ENCODE peak calls at places on chromosome 21, in nine cellular contexts. M is upper lobe of left lung; B is endodermal cell; Q is AG10803; K is epithelial cell of esophagus; L is CD8-positive, alpha-beta T cell; O is DND-41; P is PC-9; N is keratinocyte. C is an unnamed sample.

GRCh38 chr21:29581393-29581792 is 282.7 kb downstream of the BACH1 start:
- DNase-seq in B (no peak), L (no peak), K (no peak), P (no peak), Q (no peak), M (no peak), N (no peak), O (no peak), C (no peak)

GRCh38 chr21:27837933-27838332 is 871.0 kb upstream of the ADAMTS5 start:
- DNase-seq in M (no peak), Q (no peak), O (no peak), L (no peak), N (no peak), K (no peak), P (no peak), B (no peak), C (no peak)

GRCh38 chr21:18350216-18350615 is 53.4 kb downstream of the TMPRSS15 start:
- DNase-seq in N (no peak), M (no peak), L (no peak), B (no peak), P (no peak), O (no peak), Q (peak), K (no peak), C (no peak)

GRCh38 chr21:22250355-22250754 is 1252.1 kb downstream of the NCAM2 start:
- DNase-seq in B (no peak), L (no peak), N (no peak), M (no peak), P (no peak), O (no peak), Q (no peak), K (no peak), C (no peak)

GRCh38 chr21:36125513-36126121 is 9.3 kb upstream of the CBR3 start:
- DNase-seq in L (peak), K (peak), N (no peak), B (peak), P (peak), Q (peak), M (peak), O (peak), C (peak)

GRCh38 chr21:26715878-26716506 is 129.2 kb downstream of the ADAMTS1 start:
- DNase-seq in N (no peak), K (peak), Q (peak), P (peak), B (peak), L (no peak), O (peak), M (peak), C (no peak)

GRCh38 chr21:26391166-26391565 is 181.9 kb downstream of the CYYR1 start:
- DNase-seq in O (no peak), P (no peak), N (no peak), M (no peak), K (peak), Q (no peak), B (no peak), L (no peak), C (no peak)

GRCh38 chr21:35614412-35614901 is 445.9 kb downstream of the SETD4 start:
- DNase-seq in L (no peak), P (peak), K (peak), B (no peak), M (no peak), O (no peak), N (peak), Q (peak), C (no peak)

GRCh38 chr21:37423103-37423502 is 56.5 kb downstream of the DYRK1A start:
- DNase-seq in B (no peak), K (no peak), P (no peak), O (no peak), M (no peak), L (no peak), Q (no peak), N (no peak), C (no peak)

GRCh38 chr21:43799301-43799840 is 10.0 kb downstream of the RRP1 start:
- DNase-seq in M (no peak), P (no peak), N (no peak), O (no peak), L (no peak), K (no peak), Q (no peak), B (no peak), C (no peak)

GRCh38 chr21:46457801-46458314 is 833 bp upstream of the DIP2A start:
- DNase-seq in K (peak), Q (peak), M (peak), P (no peak), O (peak), N (no peak), L (no peak), B (no peak), C (peak)

GRCh38 chr21:27277122-27277521 is 310.2 kb upstream of the ADAMTS5 start:
- DNase-seq in K (no peak), B (no peak), P (no peak), N (no peak), M (no peak), Q (peak), L (no peak), O (no peak), C (no peak)

GRCh38 chr21:46459356-46460112 is 843 bp downstream of the DIP2A start:
- DNase-seq in Q (peak), L (no peak), M (peak), K (peak), B (peak), O (no peak), N (no peak), P (no peak), C (peak)

GRCh38 chr21:38857152-38857825 is 51.6 kb downstream of the ETS2 start:
- DNase-seq in B (peak), K (no peak), Q (no peak), M (no peak), O (no peak), N (no peak), P (no peak), L (no peak), C (no peak)

GRCh38 chr21:20404915-20405314 is 593.3 kb upstream of the NCAM2 start:
- DNase-seq in K (no peak), O (no peak), B (peak), P (no peak), Q (no peak), N (no peak), L (no peak), M (no peak), C (no peak)

GRCh38 chr21:24759348-24760118 is 847.7 kb downstream of the MRPL39 start:
- DNase-seq in M (no peak), P (no peak), N (no peak), K (no peak), Q (no peak), O (no peak), B (no peak), L (no peak), C (no peak)

GRCh38 chr21:37704751-37705150 is 211.5 kb downstream of the KCNJ6 start:
- DNase-seq in Q (no peak), K (no peak), O (no peak), L (no peak), N (no peak), M (no peak), B (no peak), P (no peak), C (no peak)

GRCh38 chr21:17387030-17387617 is 125.7 kb upstream of the CXADR start:
- DNase-seq in B (peak), K (peak), M (peak), P (peak), L (no peak), Q (peak), N (no peak), O (peak), C (no peak)

GRCh38 chr21:28442624-28443023 is 550.1 kb downstream of the LTN1 start:
- DNase-seq in O (no peak), L (no peak), B (no peak), M (no peak), P (no peak), K (peak), N (no peak), Q (peak), C (no peak)

GRCh38 chr21:38346286-38346685 is 89.5 kb downstream of the KCNJ15 start:
- DNase-seq in N (no peak), P (no peak), O (no peak), Q (no peak), M (no peak), L (no peak), K (peak), B (no peak), C (no peak)

GRCh38 chr21:22056904-22057303 is 1058.7 kb downstream of the NCAM2 start:
- DNase-seq in O (no peak), M (no peak), K (no peak), L (no peak), Q (no peak), B (no peak), P (no peak), N (no peak), C (no peak)

GRCh38 chr21:43904316-43904925 is 39.4 kb downstream of the AGPAT3 start:
- DNase-seq in Q (no peak), K (no peak), M (no peak), P (no peak), N (no peak), O (no peak), L (no peak), B (no peak), C (peak)

GRCh38 chr21:34630536-34631143 is 15.7 kb upstream of the RCAN1 start:
- DNase-seq in P (peak), N (no peak), L (no peak), K (peak), Q (peak), O (peak), B (peak), M (no peak), C (no peak)

GRCh38 chr21:31410763-31411278 is 66.8 kb upstream of the TIAM1 start:
- DNase-seq in N (no peak), B (no peak), K (no peak), P (no peak), Q (no peak), O (no peak), M (no peak), L (no peak), C (no peak)

GRCh38 chr21:17495680-17496079 is 17.2 kb upstream of the CXADR start:
- DNase-seq in O (no peak), P (no peak), B (no peak), M (no peak), N (no peak), Q (peak), K (no peak), L (no peak), C (no peak)

GRCh38 chr21:25934130-25934529 is 199.4 kb downstream of the GABPA start:
- DNase-seq in L (no peak), M (no peak), O (no peak), B (no peak), K (no peak), P (peak), N (no peak), Q (no peak), C (no peak)

GRCh38 chr21:31326478-31327247 is 17.4 kb downstream of the TIAM1 start:
- DNase-seq in N (no peak), K (no peak), P (no peak), M (no peak), B (no peak), Q (peak), O (peak), L (no peak), C (no peak)

GRCh38 chr21:17438642-17439041 is 74.2 kb upstream of the CXADR start:
- DNase-seq in K (no peak), N (no peak), P (no peak), B (peak), O (no peak), M (no peak), L (no peak), Q (no peak), C (no peak)

GRCh38 chr21:25024639-25025038 is 582.6 kb downstream of the MRPL39 start:
- DNase-seq in B (no peak), K (no peak), P (no peak), M (no peak), L (no peak), Q (no peak), N (no peak), O (no peak), C (no peak)

GRCh38 chr21:14942801-14943490 is 121.9 kb downstream of the NRIP1 start:
- DNase-seq in B (no peak), N (no peak), O (no peak), Q (peak), L (no peak), M (no peak), K (no peak), P (no peak), C (no peak)

GRCh38 chr21:14050121-14050520 is 160.6 kb downstream of the LIPI start:
- DNase-seq in K (no peak), Q (no peak), B (no peak), N (no peak), L (no peak), O (no peak), M (no peak), P (no peak), C (no peak)

GRCh38 chr21:36753556-36753955 is 54.6 kb downstream of the SIM2 start:
- DNase-seq in K (peak), B (no peak), P (no peak), L (no peak), M (no peak), O (no peak), Q (peak), N (no peak), C (no peak)

GRCh38 chr21:25956993-25957714 is 213.4 kb downstream of the APP start:
- DNase-seq in Q (peak), N (no peak), O (no peak), K (peak), M (no peak), L (no peak), B (no peak), P (no peak), C (no peak)

GRCh38 chr21:14594967-14595366 is 48.9 kb upstream of the SAMSN1 start:
- DNase-seq in O (no peak), L (no peak), M (no peak), B (no peak), N (no peak), P (no peak), Q (no peak), K (no peak), C (no peak)

GRCh38 chr21:26332873-26333272 is 162.3 kb upstream of the APP start:
- DNase-seq in N (peak), M (no peak), K (peak), Q (no peak), L (no peak), P (no peak), O (no peak), B (peak), C (no peak)

GRCh38 chr21:31557956-31558838 is 101.3 kb upstream of the SOD1 start:
- DNase-seq in K (peak), Q (no peak), L (peak), M (no peak), O (peak), N (no peak), P (peak), B (peak), C (no peak)

GRCh38 chr21:18913914-18914313 is 510.3 kb upstream of the TMPRSS15 start:
- DNase-seq in N (no peak), B (peak), O (no peak), Q (no peak), P (no peak), K (no peak), L (no peak), M (no peak), C (no peak)

GRCh38 chr21:16125274-16125673 is 395.5 kb downstream of the USP25 start:
- DNase-seq in M (no peak), K (no peak), L (no peak), B (no peak), N (no peak), P (no peak), O (no peak), Q (peak), C (no peak)

DNA sequence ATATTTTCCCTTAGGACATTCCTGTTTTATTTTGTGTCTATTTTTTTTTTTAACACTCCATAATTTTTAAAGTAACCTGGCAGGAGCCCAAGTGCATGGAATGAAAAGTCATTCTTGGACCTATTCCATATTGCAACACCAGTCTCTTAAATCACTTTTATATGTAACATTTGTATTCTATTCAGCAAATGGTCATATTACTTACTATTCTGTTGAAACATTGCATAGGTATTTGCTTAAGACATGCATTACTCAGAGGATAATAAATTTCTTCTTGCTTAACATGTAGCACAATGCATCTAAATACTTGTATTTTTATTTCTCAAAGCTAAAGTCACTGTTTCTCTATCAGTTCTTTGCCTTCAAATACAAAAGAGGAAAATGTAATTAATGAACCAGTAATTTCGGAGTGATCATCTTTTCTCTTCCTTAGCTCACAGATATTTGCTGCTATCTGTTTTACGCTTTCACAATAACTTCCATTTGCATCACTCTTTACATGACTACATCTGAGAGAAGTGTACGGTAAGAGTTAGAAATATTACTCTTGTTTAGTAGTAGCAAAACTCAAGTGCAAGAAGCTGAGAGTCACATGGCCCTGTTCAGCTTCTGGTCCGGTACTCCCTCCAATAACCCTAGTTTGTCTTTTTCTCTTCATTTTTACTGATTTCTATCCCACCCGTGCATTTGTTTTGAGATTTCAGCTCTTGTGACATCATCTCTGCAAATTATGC is 394.8 kb downstream of the USP25 start:
- DNase-seq in O (no peak), Q (peak), N (peak), B (no peak), K (peak), P (no peak), L (no peak), M (no peak), C (no peak)
- H3K4me3 ChIP-seq in O (no peak), Q (peak), N (no peak), B (no peak), K (no peak), P (no peak), L (no peak), M (no peak), C (no peak)

DNA sequence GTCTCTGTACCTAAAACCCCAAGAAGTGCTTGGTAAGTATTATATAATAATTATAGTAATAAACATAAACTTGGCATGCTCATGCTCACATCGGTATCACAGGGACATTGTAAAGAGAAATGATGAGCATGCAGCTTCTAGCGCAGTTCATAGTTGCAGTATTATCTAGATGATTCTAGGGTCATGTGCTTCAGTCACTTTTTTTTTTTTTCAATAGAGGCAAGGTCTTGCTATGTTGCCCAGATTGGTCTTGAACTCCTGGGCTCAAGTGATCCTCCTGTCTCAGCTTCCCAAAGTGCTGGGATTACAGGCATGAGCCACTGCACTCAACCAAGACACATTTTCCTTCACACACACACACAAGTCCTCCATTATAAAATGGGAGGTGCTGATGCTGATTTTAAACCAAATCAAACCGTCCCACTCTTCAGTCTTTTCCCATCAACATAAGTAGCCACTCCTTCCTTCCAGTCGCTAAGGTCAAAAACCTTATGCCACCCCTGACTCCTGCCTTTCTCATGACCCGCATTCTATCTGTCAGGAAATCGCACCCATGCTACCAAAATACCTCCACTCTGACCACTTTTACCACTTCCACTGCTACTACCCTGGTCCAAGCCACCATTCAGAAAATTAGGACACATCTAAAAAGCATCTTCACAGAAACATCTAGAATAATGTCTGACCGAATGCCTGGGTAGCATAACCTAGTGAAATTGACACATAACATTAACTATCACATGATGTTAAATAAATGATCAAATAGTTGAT is 28.2 kb upstream of the IFNGR2 start:
- DNase-seq in B (no peak), K (no peak), M (no peak), P (no peak), N (no peak), Q (no peak), O (no peak), L (no peak), C (no peak)
- TF ChIP-seq CTCF in B (peak), K (no peak), M (no peak), P (peak), N (no peak), Q (no peak), O (no peak), L (peak), C (no peak)

DNA sequence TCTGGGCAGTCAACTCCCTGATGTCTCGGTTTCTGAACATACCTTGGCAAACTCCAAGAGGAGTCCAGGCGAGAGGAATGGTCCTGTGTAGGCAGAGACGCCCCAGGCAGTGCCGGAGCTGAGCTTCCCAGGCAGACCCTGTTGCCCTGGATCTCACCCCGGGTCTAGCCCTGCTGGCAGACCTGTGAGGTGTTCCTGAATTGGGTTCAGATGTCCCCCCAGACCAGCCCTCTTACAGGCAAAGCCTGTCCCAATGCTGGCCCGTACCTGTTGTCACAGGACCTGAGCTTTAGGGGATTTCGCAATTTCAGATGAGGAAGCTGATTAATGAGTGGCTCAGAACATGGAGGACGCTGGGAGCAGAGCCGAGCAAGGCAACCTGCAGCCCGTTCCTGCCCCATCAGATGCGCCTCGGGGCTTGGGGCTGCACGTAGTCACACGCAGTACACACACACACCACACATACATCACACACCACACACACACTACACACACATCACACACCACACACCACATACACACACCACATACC is 38.5 kb upstream of the PDE9A start:
- DNase-seq in K (peak), N (peak), L (peak), B (peak), M (peak), Q (no peak), O (peak), P (peak), C (no peak)
- H3K4me3 ChIP-seq in K (no peak), N (peak), L (peak), B (no peak), M (peak), Q (no peak), O (no peak), P (no peak), C (no peak)

GRCh38 chr21:45288441-45288841 is 746 bp upstream of the POFUT2 start:
- DNase-seq in L (no peak), Q (no peak), N (no peak), B (peak), K (no peak), P (no peak), M (no peak), O (no peak), C (peak)

GRCh38 chr21:45289134-45289533 is 1.4 kb upstream of the POFUT2 start:
- DNase-seq in O (no peak), L (peak), Q (no peak), P (no peak), M (no peak), N (no peak), B (no peak), K (no peak), C (no peak)

GRCh38 chr21:45290948-45291612 is 3.4 kb upstream of the POFUT2 start:
- DNase-seq in K (no peak), O (no peak), N (no peak), P (no peak), B (peak), L (no peak), M (no peak), Q (peak), C (peak)

GRCh38 chr21:45291613-45292398 is 4.1 kb upstream of the POFUT2 start:
- DNase-seq in L (no peak), K (no peak), B (peak), N (no peak), P (no peak), Q (no peak), M (no peak), O (no peak), C (peak)

GRCh38 chr21:45289655-45290515 is 2.2 kb upstream of the POFUT2 start:
- DNase-seq in N (no peak), B (peak), K (no peak), P (no peak), O (no peak), Q (peak), L (peak), M (no peak), C (peak)
- TF ChIP-seq CTCF in N (peak), B (peak), K (peak), P (no peak), O (no peak), Q (peak), L (no peak), M (no peak), C (peak)

GRCh38 chr21:41120997-41121396 is 47.0 kb upstream of the BACE2 start:
- DNase-seq in Q (no peak), P (no peak), N (no peak), K (no peak), L (no peak), B (peak), M (no peak), O (no peak), C (no peak)
- H3K4me3 ChIP-seq in Q (no peak), P (no peak), N (no peak), K (no peak), L (no peak), B (no peak), M (no peak), O (no peak), C (no peak)